ENCODE peak calls at places on chromosomes 16 and 17, in six cellular contexts. One of them, this sample, is unnamed.
A peak's percentile ranks its signal among the peaks of the same experiment; 100 is the strongest.

GRCh38 chr17:75764711-75765421 is at the start of gene GALK1:
- DNase-seq in SK-N-MC: no peak
- DNase-seq in cardiac muscle cell: peak; percentile 74
- DNase-seq in uterus: peak; percentile 74
- DNase-seq in prostate gland: peak; percentile 59
- DNase-seq in sigmoid colon: peak; percentile 89
- DNase-seq in this sample: peak; percentile 50

GRCh38 chr17:64377769-64378282 is 12.8 kb downstream of the PECAM1 start:
- DNase-seq in SK-N-MC: no peak
- DNase-seq in cardiac muscle cell: peak; percentile 46
- DNase-seq in uterus: no peak
- DNase-seq in prostate gland: no peak
- DNase-seq in sigmoid colon: no peak
- DNase-seq in this sample: no peak

GRCh38 chr17:1055751-1056645 is 59.1 kb downstream of the TIMM22 start:
- DNase-seq in SK-N-MC: no peak
- DNase-seq in cardiac muscle cell: peak; percentile 66
- DNase-seq in uterus: peak; percentile 67
- DNase-seq in prostate gland: peak; percentile 64
- DNase-seq in sigmoid colon: peak; percentile 85
- DNase-seq in this sample: no peak

GRCh38 chr17:16599537-16599936 is 30.5 kb upstream of the ZNF287 start:
- DNase-seq in SK-N-MC: no peak
- DNase-seq in cardiac muscle cell: no peak
- DNase-seq in uterus: no peak
- DNase-seq in prostate gland: no peak
- DNase-seq in sigmoid colon: no peak
- DNase-seq in this sample: no peak

GRCh38 chr17:65583921-65584603 is 22.6 kb upstream of the AXIN2 start:
- DNase-seq in SK-N-MC: no peak
- DNase-seq in cardiac muscle cell: no peak
- DNase-seq in uterus: no peak
- DNase-seq in prostate gland: no peak
- DNase-seq in sigmoid colon: no peak
- DNase-seq in this sample: no peak

GRCh38 chr16:30183236-30183960 is at the start of gene CORO1A:
- DNase-seq in SK-N-MC: peak; percentile 24
- DNase-seq in cardiac muscle cell: peak; percentile 78
- DNase-seq in uterus: peak; percentile 79
- DNase-seq in prostate gland: peak; percentile 77
- DNase-seq in sigmoid colon: peak; percentile 92
- DNase-seq in this sample: peak; percentile 83

GRCh38 chr17:60231234-60231633 is 81.5 kb downstream of the CA4 start:
- DNase-seq in SK-N-MC: no peak
- DNase-seq in cardiac muscle cell: peak; percentile 57
- DNase-seq in uterus: no peak
- DNase-seq in prostate gland: no peak
- DNase-seq in sigmoid colon: no peak
- DNase-seq in this sample: peak; percentile 38

GRCh38 chr17:48542114-48542955 is 2.6 kb downstream of the HOXB2 start:
- DNase-seq in SK-N-MC: no peak
- DNase-seq in cardiac muscle cell: peak; percentile 60
- DNase-seq in uterus: peak; percentile 32
- DNase-seq in prostate gland: no peak
- DNase-seq in sigmoid colon: no peak
- DNase-seq in this sample: no peak

GRCh38 chr17:260031-260791 is 78.8 kb upstream of the DOC2B start:
- DNase-seq in SK-N-MC: no peak
- DNase-seq in cardiac muscle cell: no peak
- DNase-seq in uterus: peak; percentile 8
- DNase-seq in prostate gland: no peak
- DNase-seq in sigmoid colon: peak; percentile 53
- DNase-seq in this sample: no peak

GRCh38 chr17:63955232-63955631 is 17.5 kb downstream of the SCN4A start:
- DNase-seq in SK-N-MC: no peak
- DNase-seq in cardiac muscle cell: no peak
- DNase-seq in uterus: no peak
- DNase-seq in prostate gland: no peak
- DNase-seq in sigmoid colon: no peak
- DNase-seq in this sample: no peak

GRCh38 chr17:27407916-27408846 is 48.1 kb upstream of the KSR1 start:
- DNase-seq in SK-N-MC: no peak
- DNase-seq in cardiac muscle cell: peak; percentile 83
- DNase-seq in uterus: no peak
- DNase-seq in prostate gland: no peak
- DNase-seq in sigmoid colon: no peak
- DNase-seq in this sample: no peak

GRCh38 chr16:49756971-49757743 is 98.8 kb downstream of the ZNF423 start:
- DNase-seq in SK-N-MC: no peak
- DNase-seq in cardiac muscle cell: peak; percentile 62
- DNase-seq in uterus: no peak
- DNase-seq in prostate gland: no peak
- DNase-seq in sigmoid colon: no peak
- DNase-seq in this sample: no peak
- H3K27ac ChIP-seq in SK-N-MC: no peak overlapping the region
- H3K27ac ChIP-seq in cardiac muscle cell: no peak overlapping the region
- H3K27ac ChIP-seq in uterus: no peak overlapping the region
- H3K27ac ChIP-seq in prostate gland: no peak overlapping the region
- H3K27ac ChIP-seq in sigmoid colon: no peak overlapping the region
- H3K27ac ChIP-seq in this sample: no peak overlapping the region

GRCh38 chr17:38717139-38717745 is 12.2 kb downstream of the MLLT6 start:
- DNase-seq in SK-N-MC: no peak
- DNase-seq in cardiac muscle cell: no peak
- DNase-seq in uterus: no peak
- DNase-seq in prostate gland: no peak
- DNase-seq in sigmoid colon: no peak
- DNase-seq in this sample: no peak

GRCh38 chr17:38716368-38717005 is 11.4 kb downstream of the MLLT6 start:
- DNase-seq in SK-N-MC: no peak
- DNase-seq in cardiac muscle cell: no peak
- DNase-seq in uterus: no peak
- DNase-seq in prostate gland: no peak
- DNase-seq in sigmoid colon: no peak
- DNase-seq in this sample: no peak

GRCh38 chr17:38712593-38712992 is 7.5 kb downstream of the MLLT6 start:
- DNase-seq in SK-N-MC: no peak
- DNase-seq in cardiac muscle cell: no peak
- DNase-seq in uterus: no peak
- DNase-seq in prostate gland: no peak
- DNase-seq in sigmoid colon: no peak
- DNase-seq in this sample: no peak

GRCh38 chr17:38713456-38713855 is 8.4 kb downstream of the MLLT6 start:
- DNase-seq in SK-N-MC: no peak
- DNase-seq in cardiac muscle cell: no peak
- DNase-seq in uterus: no peak
- DNase-seq in prostate gland: no peak
- DNase-seq in sigmoid colon: no peak
- DNase-seq in this sample: no peak

GRCh38 chr17:38715216-38715943 is 10.3 kb downstream of the MLLT6 start:
- DNase-seq in SK-N-MC: no peak
- DNase-seq in cardiac muscle cell: no peak
- DNase-seq in uterus: no peak
- DNase-seq in prostate gland: no peak
- DNase-seq in sigmoid colon: no peak
- DNase-seq in this sample: no peak
- H3K27ac ChIP-seq in SK-N-MC: no peak overlapping the region
- H3K27ac ChIP-seq in cardiac muscle cell: no peak overlapping the region
- H3K27ac ChIP-seq in uterus: no peak overlapping the region
- H3K27ac ChIP-seq in prostate gland: no peak overlapping the region
- H3K27ac ChIP-seq in sigmoid colon: no peak overlapping the region
- H3K27ac ChIP-seq in this sample: no peak overlapping the region

DNA sequence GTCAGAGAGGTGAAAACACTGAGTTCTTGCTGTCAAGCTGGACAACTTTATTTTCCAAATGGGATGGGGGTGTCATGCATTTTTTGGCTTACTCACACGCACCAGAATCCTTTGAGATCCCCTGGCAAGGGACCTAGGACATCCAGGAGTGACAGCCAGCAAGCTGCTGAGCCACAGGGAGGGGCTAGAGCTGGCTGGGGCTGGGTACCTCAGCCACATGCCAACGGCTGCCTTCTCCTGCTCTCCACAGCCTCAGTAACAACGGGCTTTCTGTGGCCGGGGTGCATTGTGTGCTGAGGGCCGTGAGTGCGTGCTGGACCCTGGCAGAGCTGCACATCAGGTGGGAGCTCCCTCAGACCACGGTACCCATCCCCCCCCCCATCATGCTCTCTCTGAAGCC is 47.6 kb downstream of the NLRC5 start:
- DNase-seq in SK-N-MC: no peak
- DNase-seq in cardiac muscle cell: no peak
- DNase-seq in uterus: no peak
- DNase-seq in prostate gland: no peak
- DNase-seq in sigmoid colon: no peak
- DNase-seq in this sample: no peak
- H3K27ac ChIP-seq in SK-N-MC: no peak overlapping the region
- H3K27ac ChIP-seq in cardiac muscle cell: no peak overlapping the region
- H3K27ac ChIP-seq in uterus: no peak overlapping the region
- H3K27ac ChIP-seq in prostate gland: no peak overlapping the region
- H3K27ac ChIP-seq in sigmoid colon: no peak overlapping the region
- H3K27ac ChIP-seq in this sample: no peak overlapping the region

GRCh38 chr16:81611721-81612120 is 167.1 kb downstream of the CMIP start:
- DNase-seq in SK-N-MC: no peak
- DNase-seq in cardiac muscle cell: no peak
- DNase-seq in uterus: no peak
- DNase-seq in prostate gland: no peak
- DNase-seq in sigmoid colon: no peak
- DNase-seq in this sample: no peak
- H3K27ac ChIP-seq in SK-N-MC: no peak overlapping the region
- H3K27ac ChIP-seq in cardiac muscle cell: no peak overlapping the region
- H3K27ac ChIP-seq in uterus: peak overlapping the region; percentile 54
- H3K27ac ChIP-seq in prostate gland: peak overlapping the region; percentile 10
- H3K27ac ChIP-seq in sigmoid colon: peak overlapping the region; percentile 58
- H3K27ac ChIP-seq in this sample: peak overlapping the region; percentile 85

DNA sequence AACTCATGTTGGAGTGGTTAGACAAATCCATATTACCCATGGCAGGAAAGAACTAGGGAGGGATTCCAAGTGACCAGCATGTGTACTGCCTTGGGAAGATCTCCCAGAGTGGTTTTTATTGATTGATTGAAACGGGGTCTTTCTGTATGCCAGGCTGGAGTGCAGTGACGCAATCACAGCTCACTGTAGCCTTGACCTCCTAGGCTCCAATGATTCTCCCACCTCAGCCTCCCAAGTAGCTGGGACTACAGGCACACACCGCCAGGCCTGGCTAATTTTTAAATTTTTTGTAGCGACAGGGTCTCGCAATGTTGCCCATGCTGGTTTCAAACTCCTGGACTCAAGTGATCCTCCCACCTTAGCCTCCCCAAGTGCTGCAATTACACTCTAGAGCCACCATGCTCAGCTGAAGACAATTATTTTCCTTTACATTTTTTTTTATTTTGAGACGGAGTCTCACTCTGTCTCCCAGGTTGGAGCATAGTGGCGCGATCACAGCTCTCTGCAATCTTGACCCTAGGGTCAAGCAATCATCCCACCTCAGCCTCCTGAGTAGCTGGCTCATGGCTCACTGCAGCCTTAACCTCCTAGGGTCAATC is 2.5 kb upstream of the TMUB2 start:
- DNase-seq in SK-N-MC: no peak
- DNase-seq in cardiac muscle cell: no peak
- DNase-seq in uterus: no peak
- DNase-seq in prostate gland: no peak
- DNase-seq in sigmoid colon: no peak
- DNase-seq in this sample: no peak
- H3K27ac ChIP-seq in SK-N-MC: peak overlapping the region; percentile 26
- H3K27ac ChIP-seq in cardiac muscle cell: no peak overlapping the region
- H3K27ac ChIP-seq in uterus: no peak overlapping the region
- H3K27ac ChIP-seq in prostate gland: no peak overlapping the region
- H3K27ac ChIP-seq in sigmoid colon: no peak overlapping the region
- H3K27ac ChIP-seq in this sample: no peak overlapping the region

GRCh38 chr16:74951206-74951605 is 33.7 kb downstream of the WDR59 start:
- DNase-seq in SK-N-MC: no peak
- DNase-seq in cardiac muscle cell: no peak
- DNase-seq in uterus: no peak
- DNase-seq in prostate gland: no peak
- DNase-seq in sigmoid colon: no peak
- DNase-seq in this sample: no peak

GRCh38 chr16:74950511-74950910 is 34.4 kb downstream of the WDR59 start:
- DNase-seq in SK-N-MC: no peak
- DNase-seq in cardiac muscle cell: no peak
- DNase-seq in uterus: no peak
- DNase-seq in prostate gland: no peak
- DNase-seq in sigmoid colon: no peak
- DNase-seq in this sample: no peak

GRCh38 chr16:74949309-74949708 is 35.6 kb downstream of the WDR59 start:
- DNase-seq in SK-N-MC: no peak
- DNase-seq in cardiac muscle cell: no peak
- DNase-seq in uterus: no peak
- DNase-seq in prostate gland: no peak
- DNase-seq in sigmoid colon: no peak
- DNase-seq in this sample: no peak

GRCh38 chr16:74951676-74952075 is 33.2 kb downstream of the WDR59 start:
- DNase-seq in SK-N-MC: no peak
- DNase-seq in cardiac muscle cell: no peak
- DNase-seq in uterus: no peak
- DNase-seq in prostate gland: no peak
- DNase-seq in sigmoid colon: no peak
- DNase-seq in this sample: no peak

DNA sequence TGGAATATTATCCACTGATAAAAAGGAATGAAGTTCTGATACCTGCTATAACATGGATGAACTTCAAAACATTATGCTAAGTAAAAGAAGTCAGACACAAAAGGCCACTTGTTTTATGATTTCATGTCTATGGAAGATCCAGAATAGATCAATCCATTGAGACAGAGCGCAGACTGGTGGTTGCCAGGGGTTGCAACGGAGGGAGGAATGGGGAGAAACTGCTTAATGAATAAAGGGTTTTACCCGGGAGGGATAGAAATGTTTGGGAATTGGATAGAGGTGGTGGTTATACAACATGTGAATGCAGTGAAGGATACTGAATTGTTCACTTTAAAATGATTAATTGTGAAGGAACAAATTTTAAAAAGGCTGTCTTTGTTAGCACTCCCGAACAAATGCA is 30.2 kb downstream of the WDR59 start:
- DNase-seq in SK-N-MC: no peak
- DNase-seq in cardiac muscle cell: no peak
- DNase-seq in uterus: no peak
- DNase-seq in prostate gland: no peak
- DNase-seq in sigmoid colon: no peak
- DNase-seq in this sample: no peak
- H3K27ac ChIP-seq in SK-N-MC: no peak overlapping the region
- H3K27ac ChIP-seq in cardiac muscle cell: no peak overlapping the region
- H3K27ac ChIP-seq in uterus: no peak overlapping the region
- H3K27ac ChIP-seq in prostate gland: no peak overlapping the region
- H3K27ac ChIP-seq in sigmoid colon: no peak overlapping the region
- H3K27ac ChIP-seq in this sample: peak overlapping the region; percentile 27

GRCh38 chr16:86151372-86151950 is 252.5 kb downstream of the IRF8 start:
- DNase-seq in SK-N-MC: no peak
- DNase-seq in cardiac muscle cell: no peak
- DNase-seq in uterus: no peak
- DNase-seq in prostate gland: no peak
- DNase-seq in sigmoid colon: peak; percentile 80
- DNase-seq in this sample: no peak
- H3K27ac ChIP-seq in SK-N-MC: no peak overlapping the region
- H3K27ac ChIP-seq in cardiac muscle cell: no peak overlapping the region
- H3K27ac ChIP-seq in uterus: no peak overlapping the region
- H3K27ac ChIP-seq in prostate gland: peak overlapping the region; percentile 28
- H3K27ac ChIP-seq in sigmoid colon: peak overlapping the region; percentile 84
- H3K27ac ChIP-seq in this sample: no peak overlapping the region

DNA sequence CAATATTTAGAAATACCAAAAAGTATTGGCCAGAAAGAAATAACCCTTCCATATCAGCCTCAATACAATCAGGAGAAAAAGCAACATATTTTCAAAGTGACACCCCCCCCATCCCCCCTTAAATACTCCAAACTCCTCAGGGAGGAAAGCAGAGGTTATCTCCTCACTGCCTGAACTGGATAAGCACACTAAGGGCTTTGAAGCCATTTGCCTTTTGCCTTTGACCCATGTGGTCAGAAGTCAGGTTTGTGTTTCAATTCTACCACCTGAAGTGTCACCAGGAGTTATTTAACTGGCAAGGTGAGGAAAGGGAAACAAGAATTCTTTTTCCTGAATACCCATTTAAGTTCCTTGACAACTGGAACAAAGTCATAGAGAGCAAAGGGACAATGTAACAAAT is 3.5 kb upstream of the VEZF1 start:
- DNase-seq in SK-N-MC: no peak
- DNase-seq in cardiac muscle cell: no peak
- DNase-seq in uterus: no peak
- DNase-seq in prostate gland: no peak
- DNase-seq in sigmoid colon: no peak
- DNase-seq in this sample: no peak
- H3K27ac ChIP-seq in SK-N-MC: peak overlapping the region; percentile 78
- H3K27ac ChIP-seq in cardiac muscle cell: no peak overlapping the region
- H3K27ac ChIP-seq in uterus: no peak overlapping the region
- H3K27ac ChIP-seq in prostate gland: no peak overlapping the region
- H3K27ac ChIP-seq in sigmoid colon: no peak overlapping the region
- H3K27ac ChIP-seq in this sample: no peak overlapping the region